ENCODE peak calls at places on chromosomes 11 and 22, in six cellular contexts. One of them, this sample, is unnamed.

GRCh38 chr11:17414317-17414737 is 25.9 kb upstream of the KCNJ11 start:
- ATAC-seq in HepG2: no peak
- ATAC-seq in naive thymus-derived CD4-positive, alpha-beta T cell: no peak
- ATAC-seq in sciatic nerve: no peak
- ATAC-seq in T-helper 17 cell: no peak
- ATAC-seq in effector memory CD8-positive, alpha-beta T cell: no peak
- ATAC-seq in this sample: no peak

GRCh38 chr11:495537-495931 is 11.5 kb downstream of the RNH1 start:
- ATAC-seq in HepG2: no peak
- ATAC-seq in naive thymus-derived CD4-positive, alpha-beta T cell: no peak
- ATAC-seq in sciatic nerve: no peak
- ATAC-seq in T-helper 17 cell: no peak
- ATAC-seq in effector memory CD8-positive, alpha-beta T cell: no peak
- ATAC-seq in this sample: no peak

GRCh38 chr11:22466351-22466750 is 128.2 kb downstream of the SLC17A6 start:
- ATAC-seq in HepG2: no peak
- ATAC-seq in naive thymus-derived CD4-positive, alpha-beta T cell: no peak
- ATAC-seq in sciatic nerve: no peak
- ATAC-seq in T-helper 17 cell: no peak
- ATAC-seq in effector memory CD8-positive, alpha-beta T cell: no peak
- ATAC-seq in this sample: no peak

GRCh38 chr11:303359-303758 is 4.0 kb upstream of the IFITM5 start:
- ATAC-seq in HepG2: no peak
- ATAC-seq in naive thymus-derived CD4-positive, alpha-beta T cell: no peak
- ATAC-seq in sciatic nerve: no peak
- ATAC-seq in T-helper 17 cell: no peak
- ATAC-seq in effector memory CD8-positive, alpha-beta T cell: no peak
- ATAC-seq in this sample: no peak

GRCh38 chr22:50542416-50542927 is 3.2 kb upstream of the KLHDC7B start:
- ATAC-seq in HepG2: no peak
- ATAC-seq in naive thymus-derived CD4-positive, alpha-beta T cell: peak; percentile 36
- ATAC-seq in sciatic nerve: no peak
- ATAC-seq in T-helper 17 cell: no peak
- ATAC-seq in effector memory CD8-positive, alpha-beta T cell: no peak
- ATAC-seq in this sample: peak; percentile 25

GRCh38 chr11:7900686-7901085 is 30.4 kb downstream of the OR10A6 start:
- ATAC-seq in HepG2: no peak
- ATAC-seq in naive thymus-derived CD4-positive, alpha-beta T cell: no peak
- ATAC-seq in sciatic nerve: no peak
- ATAC-seq in T-helper 17 cell: no peak
- ATAC-seq in effector memory CD8-positive, alpha-beta T cell: no peak
- ATAC-seq in this sample: peak; percentile 87

GRCh38 chr11:134716582-134716981 is 304.5 kb upstream of the B3GAT1 start:
- ATAC-seq in HepG2: no peak
- ATAC-seq in naive thymus-derived CD4-positive, alpha-beta T cell: no peak
- ATAC-seq in sciatic nerve: no peak
- ATAC-seq in T-helper 17 cell: no peak
- ATAC-seq in effector memory CD8-positive, alpha-beta T cell: no peak
- ATAC-seq in this sample: no peak

GRCh38 chr11:121153472-121153871 is 52.4 kb downstream of the TECTA start:
- ATAC-seq in HepG2: no peak
- ATAC-seq in naive thymus-derived CD4-positive, alpha-beta T cell: no peak
- ATAC-seq in sciatic nerve: no peak
- ATAC-seq in T-helper 17 cell: no peak
- ATAC-seq in effector memory CD8-positive, alpha-beta T cell: no peak
- ATAC-seq in this sample: no peak

GRCh38 chr11:128886401-128887119 is 4.6 kb upstream of the KCNJ5 start:
- ATAC-seq in HepG2: peak; percentile 60
- ATAC-seq in naive thymus-derived CD4-positive, alpha-beta T cell: peak; percentile 21
- ATAC-seq in sciatic nerve: no peak
- ATAC-seq in T-helper 17 cell: no peak
- ATAC-seq in effector memory CD8-positive, alpha-beta T cell: peak; percentile 52
- ATAC-seq in this sample: peak; percentile 30

GRCh38 chr11:7844986-7845385 is 48.2 kb upstream of the OR5P2 start:
- ATAC-seq in HepG2: no peak
- ATAC-seq in naive thymus-derived CD4-positive, alpha-beta T cell: no peak
- ATAC-seq in sciatic nerve: no peak
- ATAC-seq in T-helper 17 cell: no peak
- ATAC-seq in effector memory CD8-positive, alpha-beta T cell: no peak
- ATAC-seq in this sample: no peak

GRCh38 chr11:128299132-128299726 is 288.1 kb downstream of the ETS1 start:
- ATAC-seq in HepG2: no peak
- ATAC-seq in naive thymus-derived CD4-positive, alpha-beta T cell: no peak
- ATAC-seq in sciatic nerve: peak; percentile 96
- ATAC-seq in T-helper 17 cell: no peak
- ATAC-seq in effector memory CD8-positive, alpha-beta T cell: no peak
- ATAC-seq in this sample: no peak

GRCh38 chr11:11987503-11988022 is 20.9 kb downstream of the DKK3 start:
- ATAC-seq in HepG2: no peak
- ATAC-seq in naive thymus-derived CD4-positive, alpha-beta T cell: peak; percentile 41
- ATAC-seq in sciatic nerve: no peak
- ATAC-seq in T-helper 17 cell: no peak
- ATAC-seq in effector memory CD8-positive, alpha-beta T cell: peak; percentile 84
- ATAC-seq in this sample: no peak

GRCh38 chr11:119684361-119685072 is 44.5 kb downstream of the NECTIN1 start:
- ATAC-seq in HepG2: peak; percentile 23
- ATAC-seq in naive thymus-derived CD4-positive, alpha-beta T cell: peak; percentile 43
- ATAC-seq in sciatic nerve: peak; percentile 6
- ATAC-seq in T-helper 17 cell: no peak
- ATAC-seq in effector memory CD8-positive, alpha-beta T cell: peak; percentile 69
- ATAC-seq in this sample: peak; percentile 78

This sample was measured in esophagus mucosa.